ENCODE peak calls at places on chromosome 5, in four cellular contexts. R is body of pancreas, W is cardiac muscle cell, U is mammary epithelial cell. T is an unnamed sample. For H3K4me1, the result is how much of the 10 kb centered on the place peaks cover.

GRCh38 chr5:170769236-170769635 is 14.3 kb upstream of the GABRP start:
- DNase-seq in R (no peak), W (no peak), U (no peak), T (no peak)

GRCh38 chr5:61423487-61424157 is 91.6 kb downstream of the ZSWIM6 start:
- DNase-seq in R (no peak), W (no peak), U (no peak), T (no peak)

GRCh38 chr5:176425138-176425537 is 8.8 kb upstream of the CLTB start:
- DNase-seq in R (no peak), W (no peak), U (peak), T (no peak)

GRCh38 chr5:149747141-149747832 is 17.2 kb downstream of the PPARGC1B start:
- DNase-seq in R (peak), W (no peak), U (peak), T (no peak)

GRCh38 chr5:7802855-7803254 is 48.1 kb downstream of the CFAP90 start:
- DNase-seq in R (no peak), W (no peak), U (peak), T (no peak)

GRCh38 chr5:9283021-9283420 is 262.9 kb downstream of the SEMA5A start:
- DNase-seq in R (no peak), W (no peak), U (peak), T (no peak)

GRCh38 chr5:162852145-162852544 is 585.2 kb upstream of the CCNG1 start:
- DNase-seq in R (no peak), W (peak), U (no peak), T (no peak)

GRCh38 chr5:175557778-175558177 is 79.4 kb downstream of the SFXN1 start:
- DNase-seq in R (no peak), W (no peak), U (no peak), T (no peak)

GRCh38 chr5:132397224-132397623 is 27.7 kb downstream of the SLC22A5 start:
- DNase-seq in R (no peak), W (no peak), U (no peak), T (no peak)

GRCh38 chr5:43889238-43889637 is 286.3 kb downstream of the NNT start:
- DNase-seq in R (no peak), W (peak), U (no peak), T (no peak)

GRCh38 chr5:124742521-124742920 is 3.9 kb downstream of the ZNF608 start:
- DNase-seq in R (no peak), W (no peak), U (no peak), T (no peak)

GRCh38 chr5:139844472-139845145 is 49.0 kb downstream of the PSD2 start:
- DNase-seq in R (peak), W (peak), U (peak), T (peak)

GRCh38 chr5:21391506-21391905 is 1403.5 kb upstream of the CDH18 start:
- DNase-seq in R (no peak), W (no peak), U (no peak), T (no peak)

GRCh38 chr5:6135977-6136376 is 242.4 kb downstream of the MED10 start:
- DNase-seq in R (no peak), W (no peak), U (no peak), T (no peak)

GRCh38 chr5:39420482-39421145 is 4.2 kb downstream of the DAB2 start:
- DNase-seq in R (peak), W (no peak), U (no peak), T (peak)

GRCh38 chr5:39415186-39415585 is 9.6 kb downstream of the DAB2 start:
- DNase-seq in R (no peak), W (no peak), U (no peak), T (no peak)

GRCh38 chr5:39414429-39414828 is 10.4 kb downstream of the DAB2 start:
- DNase-seq in R (no peak), W (no peak), U (peak), T (no peak)

GRCh38 chr5:39419830-39420229 is 5.0 kb downstream of the DAB2 start:
- DNase-seq in R (no peak), W (no peak), U (no peak), T (no peak)

DNA sequence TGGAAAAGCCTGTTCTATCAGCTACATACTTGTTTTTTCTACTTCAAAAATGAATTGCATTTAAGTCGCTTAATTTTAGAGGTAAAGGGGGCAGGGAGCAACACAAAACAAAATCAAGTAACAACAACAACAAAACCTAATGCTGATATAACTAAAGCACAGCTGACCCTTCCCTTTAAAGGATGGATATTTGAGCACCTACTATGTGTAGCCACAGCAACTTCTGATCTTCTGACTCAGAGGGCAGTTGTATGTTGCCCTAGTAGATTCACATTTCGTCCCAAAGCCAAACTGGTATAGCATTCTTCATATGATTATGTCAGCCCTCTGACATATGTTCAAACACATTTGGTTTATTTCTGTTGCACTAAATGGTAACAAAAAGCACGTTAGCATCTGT is 6.8 kb downstream of the DAB2 start:
- DNase-seq in R (no peak), W (no peak), U (no peak), T (no peak)
- H3K4me1 ChIP-seq in R (under half), W (under half), U (under half), T (under half)

DNA sequence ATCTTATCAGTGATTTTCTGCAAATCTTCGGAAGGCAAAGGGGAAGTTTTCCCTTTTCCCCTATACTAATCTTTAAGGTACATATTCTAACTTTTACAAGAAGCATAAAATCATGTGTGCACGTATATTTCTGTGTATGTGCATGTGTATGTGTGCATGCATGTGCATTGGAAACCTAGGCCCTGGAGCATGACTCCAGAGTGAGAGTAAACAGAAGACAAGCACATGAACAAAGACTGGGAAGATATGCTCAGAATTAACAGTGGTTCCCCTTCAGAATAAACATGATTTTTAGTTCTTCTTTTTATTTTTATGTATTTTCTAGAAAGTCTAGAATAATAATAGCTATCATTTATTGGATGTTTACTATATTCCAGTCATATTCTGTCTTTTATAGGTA is 10.9 kb upstream of the SELENOP start:
- DNase-seq in R (no peak), W (no peak), U (no peak), T (no peak)
- H3K4me1 ChIP-seq in R (under half), W (under half), U (under half), T (under half)

DNA sequence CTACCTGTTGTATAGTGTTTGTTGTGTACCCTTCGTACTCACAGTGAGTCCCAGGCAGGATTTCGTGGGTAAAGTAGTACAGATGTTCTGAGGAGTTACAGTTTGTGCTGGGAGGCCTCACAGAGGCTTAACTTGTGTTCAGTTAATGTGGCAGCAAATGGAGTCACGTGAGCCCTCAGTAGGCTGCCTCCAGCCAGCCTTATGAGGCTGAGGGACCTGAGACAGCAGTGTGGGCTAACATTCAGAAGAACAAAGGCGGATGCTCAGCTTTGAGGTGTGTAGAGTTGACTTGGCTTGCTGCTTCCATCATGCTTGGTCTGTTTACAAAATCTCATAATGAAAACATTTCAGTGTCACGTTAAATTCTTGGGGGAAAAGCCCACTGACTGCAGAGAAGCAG is 118.1 kb downstream of the TRIO start:
- DNase-seq in R (no peak), W (no peak), U (no peak), T (no peak)
- H3K4me1 ChIP-seq in R (under half), W (under half), U (under half), T (under half)

GRCh38 chr5:206927-207536 is 10.9 kb downstream of the CCDC127 start:
- DNase-seq in R (no peak), W (peak), U (no peak), T (no peak)

GRCh38 chr5:206406-206805 is 11.5 kb downstream of the CCDC127 start:
- DNase-seq in R (no peak), W (no peak), U (no peak), T (no peak)

GRCh38 chr5:204966-205670 is 12.8 kb downstream of the CCDC127 start:
- DNase-seq in R (no peak), W (no peak), U (no peak), T (no peak)

GRCh38 chr5:203246-203645 is 12.0 kb downstream of the LRRC14B start:
- DNase-seq in R (no peak), W (no peak), U (no peak), T (no peak)

GRCh38 chr5:204462-204861 is 13.2 kb downstream of the LRRC14B start:
- DNase-seq in R (no peak), W (no peak), U (no peak), T (no peak)
- H3K4me1 ChIP-seq in R (under half), W (half or more), U (under half), T (under half)

GRCh38 chr5:107370569-107370968 is 300.2 kb downstream of the EFNA5 start:
- DNase-seq in R (no peak), W (no peak), U (peak), T (no peak)
- H3K4me1 ChIP-seq in R (under half), W (under half), U (under half), T (under half)

GRCh38 chr5:126809932-126810331 is 33.0 kb downstream of the LMNB1 start:
- DNase-seq in R (no peak), W (no peak), U (no peak), T (no peak)

GRCh38 chr5:126811515-126812198 is 34.7 kb downstream of the LMNB1 start:
- DNase-seq in R (no peak), W (no peak), U (peak), T (no peak)

GRCh38 chr5:126805108-126805507 is 28.2 kb downstream of the LMNB1 start:
- DNase-seq in R (no peak), W (no peak), U (peak), T (no peak)

GRCh38 chr5:126810983-126811382 is 34.0 kb downstream of the LMNB1 start:
- DNase-seq in R (no peak), W (no peak), U (no peak), T (no peak)

GRCh38 chr5:126808619-126809018 is 31.7 kb downstream of the LMNB1 start:
- DNase-seq in R (no peak), W (peak), U (peak), T (no peak)
- H3K4me1 ChIP-seq in R (under half), W (under half), U (under half), T (under half)

DNA sequence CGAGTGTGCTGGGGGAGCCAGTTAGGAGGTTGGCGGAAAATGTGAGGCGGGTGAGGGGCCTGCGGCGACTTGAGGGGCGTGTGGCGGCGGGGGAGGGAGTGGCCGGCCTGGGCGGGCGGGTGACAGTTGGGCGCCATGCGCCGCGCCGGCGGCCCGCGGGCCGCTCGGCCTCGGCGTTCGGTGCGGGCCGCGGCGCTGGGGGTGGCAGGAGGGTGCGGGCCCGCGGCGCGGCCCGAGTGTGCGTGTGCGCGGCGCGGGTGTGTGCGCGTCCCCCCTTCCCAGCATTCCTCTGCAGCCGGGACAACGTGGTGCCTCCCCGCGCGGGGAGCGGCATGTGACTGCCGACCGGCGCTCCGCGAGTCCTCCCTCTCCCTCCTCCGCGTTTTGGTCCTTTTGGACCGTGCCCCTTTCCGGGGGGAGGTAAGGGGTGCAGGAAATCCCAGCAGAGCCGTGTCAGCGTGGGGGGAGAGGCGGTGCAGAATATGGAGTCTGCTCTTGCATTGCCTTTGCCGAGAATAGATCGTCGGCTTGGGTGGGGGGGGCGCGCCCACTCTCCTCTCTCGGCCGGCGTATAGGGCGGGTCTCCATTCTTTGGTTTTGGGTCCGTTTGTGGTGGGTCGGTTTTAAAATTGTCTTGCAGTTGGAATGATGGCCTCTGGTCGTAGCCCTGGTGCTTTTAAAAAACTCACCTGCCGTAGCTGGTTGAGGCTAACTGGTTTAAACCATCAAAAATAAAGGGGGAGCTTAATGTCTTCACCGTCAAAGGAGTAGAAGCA is 1.9 kb downstream of the LARP1 start:
- DNase-seq in R (peak), W (peak), U (peak), T (peak)
- H3K4me1 ChIP-seq in R (half or more), W (under half), U (under half), T (under half)

GRCh38 chr5:36156124-36156601 is 4.3 kb downstream of the SKP2 start:
- DNase-seq in R (no peak), W (no peak), U (peak), T (no peak)
- H3K4me1 ChIP-seq in R (under half), W (under half), U (under half), T (under half)

GRCh38 chr5:92559331-92559730 is 1021.7 kb downstream of the NR2F1-AS1 start:
- DNase-seq in R (no peak), W (no peak), U (no peak), T (no peak)

GRCh38 chr5:92561362-92562006 is 1019.5 kb downstream of the NR2F1-AS1 start:
- DNase-seq in R (no peak), W (no peak), U (peak), T (no peak)

GRCh38 chr5:92560698-92561361 is 1020.2 kb downstream of the NR2F1-AS1 start:
- DNase-seq in R (no peak), W (no peak), U (no peak), T (no peak)

GRCh38 chr5:92559743-92560142 is 1021.3 kb downstream of the NR2F1-AS1 start:
- DNase-seq in R (no peak), W (no peak), U (peak), T (no peak)

GRCh38 chr5:92562065-92562464 is 1019.0 kb downstream of the NR2F1-AS1 start:
- DNase-seq in R (no peak), W (no peak), U (no peak), T (no peak)
- H3K4me1 ChIP-seq in R (under half), W (under half), U (under half), T (under half)